ENCODE peak calls at places on chromosomes 3 and 15, in nine cellular contexts. G is NCI-H82, A is nephron progenitor cell, N is left cardiac atrium, Y is upper lobe of left lung, D is NCI-H146, M is NCI-H187 treated with DMSO at 0.1 percent for 48 hours, R is A549, X is frontal cortex. V is an unnamed sample.
A peak's percentile ranks its signal among the peaks of the same experiment; 100 is the strongest.

GRCh38 chr15:55319537-55320325 is 709 bp downstream of the PIGB start:
- DNase-seq in A (no peak), X (no peak), M (no peak), D (no peak), N (no peak), R (peak; percentile 29), G (no peak), Y (peak; percentile 51), V (no peak)

GRCh38 chr3:47324278-47324865 is 41.6 kb downstream of the KLHL18 start:
- DNase-seq in X (peak; percentile 77), A (peak; percentile 54), G (peak; percentile 91), Y (peak; percentile 42), R (peak; percentile 58), M (no peak), D (peak; percentile 55), N (peak; percentile 46), V (no peak)

GRCh38 chr15:67146875-67147381 is 81.5 kb downstream of the SMAD3 start:
- DNase-seq in X (peak; percentile 51), N (peak; percentile 57), D (no peak), Y (peak; percentile 50), R (peak; percentile 92), A (no peak), M (no peak), G (no peak), V (no peak)

GRCh38 chr3:38602576-38603250 is 46.8 kb downstream of the SCN5A start:
- DNase-seq in Y (no peak), G (peak; percentile 65), R (no peak), X (no peak), M (no peak), N (no peak), A (no peak), D (no peak), V (no peak)

GRCh38 chr15:33156021-33156420 is 38.5 kb downstream of the FMN1 start:
- DNase-seq in R (no peak), D (no peak), Y (no peak), N (no peak), M (no peak), A (no peak), X (no peak), G (no peak), V (no peak)

GRCh38 chr15:70826634-70827033 is 27.3 kb downstream of the LARP6 start:
- DNase-seq in Y (peak; percentile 60), N (peak; percentile 66), X (no peak), D (no peak), A (no peak), G (no peak), R (peak; percentile 78), M (no peak), V (peak; percentile 33)

GRCh38 chr15:87508086-87508485 is 748.5 kb downstream of the NTRK3 start:
- DNase-seq in Y (no peak), N (no peak), G (no peak), M (no peak), X (no peak), A (no peak), D (no peak), R (no peak), V (no peak)

GRCh38 chr3:71551286-71551919 is 32.1 kb downstream of the FOXP1 start:
- DNase-seq in D (no peak), M (no peak), G (no peak), N (no peak), A (no peak), R (peak; percentile 12), Y (no peak), X (no peak), V (no peak)

GRCh38 chr15:69539316-69539715 is 86.7 kb downstream of the RPLP1 start:
- DNase-seq in A (no peak), Y (no peak), X (no peak), D (no peak), R (no peak), N (no peak), M (no peak), G (no peak), V (no peak)

GRCh38 chr15:100245855-100246254 is 95.9 kb downstream of the ADAMTS17 start:
- DNase-seq in X (no peak), R (no peak), A (no peak), Y (no peak), D (no peak), M (no peak), N (no peak), G (no peak), V (no peak)

GRCh38 chr15:54518145-54518941 is 540.1 kb downstream of the UNC13C start:
- DNase-seq in X (no peak), M (no peak), D (no peak), R (no peak), Y (no peak), G (no peak), A (no peak), N (no peak), V (no peak)

GRCh38 chr3:149401926-149402310 is 24.5 kb upstream of the TM4SF1 start:
- DNase-seq in Y (no peak), A (no peak), X (no peak), N (no peak), G (no peak), D (no peak), R (peak; percentile 64), M (no peak), V (no peak)

GRCh38 chr15:45635763-45636292 is 999 bp downstream of the SQOR start:
- DNase-seq in G (no peak), R (no peak), A (no peak), M (no peak), Y (no peak), X (no peak), D (no peak), N (no peak), V (no peak)

GRCh38 chr3:39126532-39127071 is 19.1 kb downstream of the TTC21A start:
- DNase-seq in M (no peak), R (peak; percentile 72), G (peak; percentile 80), Y (peak; percentile 65), X (no peak), N (peak; percentile 47), D (no peak), A (peak; percentile 38), V (no peak)

GRCh38 chr3:64612082-64612860 is 75.5 kb downstream of the ADAMTS9 start:
- DNase-seq in X (no peak), Y (no peak), A (no peak), R (no peak), M (no peak), G (peak; percentile 95), D (no peak), N (no peak), V (no peak)

GRCh38 chr15:89203705-89204273 is 17.6 kb downstream of the RLBP1 start:
- DNase-seq in R (no peak), N (no peak), Y (no peak), D (no peak), X (no peak), G (no peak), M (no peak), A (no peak), V (no peak)

GRCh38 chr3:140370686-140371085 is 307.2 kb upstream of the TRIM42 start:
- DNase-seq in G (no peak), R (no peak), Y (no peak), N (no peak), M (no peak), X (no peak), A (no peak), D (peak; percentile 87), V (no peak)

GRCh38 chr3:11477286-11477935 is 166.3 kb downstream of the VGLL4 start:
- DNase-seq in A (no peak), M (no peak), X (no peak), Y (no peak), N (no peak), D (peak; percentile 29), R (peak; percentile 12), G (no peak), V (peak; percentile 85)

GRCh38 chr15:59276225-59277178 is 69.9 kb downstream of the LDHAL6B start:
- DNase-seq in D (peak; percentile 32), M (no peak), A (no peak), X (no peak), Y (no peak), G (no peak), R (peak; percentile 98), N (no peak), V (peak; percentile 39)

GRCh38 chr3:179082416-179082815 is 10.8 kb upstream of the ZMAT3 start:
- DNase-seq in A (no peak), N (no peak), Y (no peak), R (no peak), X (no peak), G (no peak), M (no peak), D (no peak), V (no peak)

GRCh38 chr3:189726277-189726676 is 95.1 kb downstream of the TP63 start:
- DNase-seq in Y (no peak), N (no peak), A (no peak), R (no peak), X (no peak), G (no peak), M (no peak), D (no peak), V (no peak)

GRCh38 chr3:57152150-57152549 is 13.0 kb downstream of the IL17RD start:
- DNase-seq in M (no peak), G (no peak), A (peak; percentile 53), X (no peak), R (no peak), D (peak; percentile 21), Y (no peak), N (peak; percentile 33), V (no peak)

GRCh38 chr3:194367992-194368841 is 1.3 kb downstream of the LRRC15 start:
- DNase-seq in A (peak; percentile 48), Y (no peak), R (no peak), N (no peak), G (no peak), D (no peak), M (no peak), X (no peak), V (no peak)

GRCh38 chr3:10334461-10334860 is 13.5 kb upstream of the SEC13 start:
- DNase-seq in G (no peak), M (no peak), Y (no peak), N (no peak), R (peak; percentile 40), D (no peak), X (peak; percentile 50), A (no peak), V (no peak)

GRCh38 chr3:1326546-1326945 is 233.7 kb downstream of the CNTN6 start:
- DNase-seq in D (no peak), Y (no peak), G (no peak), A (no peak), R (no peak), N (no peak), M (no peak), X (no peak), V (no peak)

GRCh38 chr3:146078031-146078430 is 83.0 kb downstream of the PLOD2 start:
- DNase-seq in D (no peak), A (no peak), Y (no peak), R (no peak), M (no peak), X (no peak), N (no peak), G (no peak), V (no peak)

GRCh38 chr15:70835415-70835814 is 18.5 kb downstream of the LARP6 start:
- DNase-seq in Y (no peak), X (no peak), N (peak; percentile 82), R (no peak), D (no peak), M (no peak), A (no peak), G (no peak), V (peak; percentile 91)

GRCh38 chr15:80567721-80568157 is 127.4 kb upstream of the ABHD17C start:
- DNase-seq in R (peak; percentile 84), D (peak; percentile 31), X (peak; percentile 68), M (no peak), G (peak; percentile 71), A (peak; percentile 53), Y (peak; percentile 54), N (peak; percentile 45), V (no peak)

GRCh38 chr3:37935290-37935668 is 55.3 kb upstream of the VILL start:
- DNase-seq in R (peak; percentile 67), A (no peak), Y (no peak), D (no peak), X (no peak), N (no peak), G (no peak), M (no peak), V (no peak)

GRCh38 chr3:42493798-42494151 is 8.7 kb upstream of the VIPR1 start:
- DNase-seq in X (no peak), A (no peak), R (no peak), M (no peak), Y (peak; percentile 18), N (no peak), D (no peak), G (no peak), V (peak; percentile 53)

GRCh38 chr3:17442332-17443049 is 299.9 kb downstream of the TBC1D5 start:
- DNase-seq in A (no peak), R (no peak), D (no peak), M (no peak), G (no peak), X (no peak), Y (no peak), N (no peak), V (no peak)

V was measured in ascending aorta.